ENCODE peak calls at places on chromosomes 6 and 20, in six cellular contexts. E is AG08396; F is stimulated activated CD4-positive, alpha-beta T cell treated with anti-CD3 and anti-CD28 coated beads, Interleukin-15, amount 100 ng/mL, for 1 hour; L is NCI-H774; Q is NCI-H1417; O is amygdala. V is an unnamed sample.

GRCh38 chr6:32666420-32667300 is at the start of gene HLA-DQB1:
- DNase-seq in L (peak; percentile 22), E (peak; percentile 39), F (no peak), Q (peak; percentile 5), O (no peak), V (peak; percentile 80)

GRCh38 chr6:157774153-157775135 is 48.6 kb upstream of the SNX9 start:
- DNase-seq in F (no peak), E (peak; percentile 48), Q (peak; percentile 10), O (peak; percentile 36), L (no peak), V (no peak)

GRCh38 chr6:36244641-36245280 is 25.1 kb upstream of the PNPLA1 start:
- DNase-seq in E (no peak), Q (no peak), F (no peak), O (no peak), L (no peak), V (peak; percentile 83)

GRCh38 chr6:8180327-8181161 is 78.2 kb upstream of the EEF1E1 start:
- DNase-seq in Q (no peak), O (no peak), E (peak; percentile 80), F (no peak), L (no peak), V (peak; percentile 72)

GRCh38 chr20:11901127-11901526 is 16.6 kb upstream of the BTBD3 start:
- DNase-seq in L (no peak), O (no peak), Q (no peak), F (no peak), E (peak; percentile 63), V (peak; percentile 20)

GRCh38 chr6:28081486-28081751 is 1.1 kb downstream of the ZNF165 start:
- DNase-seq in L (no peak), F (no peak), E (peak; percentile 13), Q (no peak), O (no peak), V (no peak)

GRCh38 chr6:44275749-44276648 is 5.7 kb downstream of the TMEM151B start:
- DNase-seq in L (peak; percentile 16), F (no peak), E (peak; percentile 57), Q (no peak), O (no peak), V (peak; percentile 72)

GRCh38 chr6:112909781-112910180 is 562.7 kb downstream of the RFPL4B start:
- DNase-seq in F (no peak), Q (no peak), E (no peak), O (no peak), L (no peak), V (no peak)

GRCh38 chr6:123769431-123769830 is 34.2 kb upstream of the NKAIN2 start:
- DNase-seq in E (no peak), O (no peak), F (no peak), L (no peak), Q (no peak), V (peak; percentile 43)

GRCh38 chr6:16844183-16844582 is 82.9 kb upstream of the ATXN1 start:
- DNase-seq in O (no peak), L (no peak), E (no peak), Q (no peak), F (no peak), V (no peak)

GRCh38 chr6:169397684-169398083 is 144.0 kb upstream of the THBS2 start:
- DNase-seq in L (no peak), Q (no peak), E (no peak), F (no peak), O (no peak), V (no peak)

GRCh38 chr6:128336436-128337095 is 183.8 kb downstream of the PTPRK start:
- DNase-seq in L (no peak), F (no peak), O (no peak), Q (no peak), E (no peak), V (no peak)

GRCh38 chr6:159261983-159262382 is 92.8 kb downstream of the FNDC1 start:
- DNase-seq in Q (no peak), E (no peak), L (no peak), F (no peak), O (no peak), V (no peak)

GRCh38 chr6:8047466-8048292 is 16.5 kb downstream of the BLOC1S5 start:
- DNase-seq in Q (peak; percentile 6), L (no peak), F (no peak), O (no peak), E (no peak), V (no peak)

GRCh38 chr6:6683964-6684363 is 95.4 kb downstream of the LY86 start:
- DNase-seq in Q (no peak), F (no peak), L (no peak), E (no peak), O (no peak), V (no peak)

GRCh38 chr6:165811512-165811911 is 148.5 kb upstream of the PDE10A start:
- DNase-seq in L (no peak), E (no peak), Q (no peak), F (no peak), O (no peak), V (no peak)

GRCh38 chr6:144989319-144990099 is 704.4 kb downstream of the UTRN start:
- DNase-seq in O (no peak), F (no peak), L (no peak), E (no peak), Q (no peak), V (no peak)

GRCh38 chr6:66568271-66568670 is 861.2 kb upstream of the EYS start:
- DNase-seq in Q (no peak), L (no peak), F (no peak), E (no peak), O (no peak), V (peak; percentile 33)